ENCODE peak calls at places on chromosome 15, in four cellular contexts. One of them, this sample, is unnamed.

GRCh38 chr15:83082730-83083386 is 15.8 kb upstream of the BTBD1 start:
- DNase-seq in D341Med: no peak
- DNase-seq in stimulated activated naive B cell treated with anti-CD40 and anti-IgM and Interleukin-4, amounts not matched to agents 10 μg/mL and 1 μg/mL and 100 μg/mL, for 72 hours: no peak
- DNase-seq in endothelial cell: no peak
- DNase-seq in this sample: no peak

GRCh38 chr15:77168616-77169015 is 97.7 kb upstream of the TSPAN3 start:
- DNase-seq in stimulated activated naive B cell treated with anti-CD40 and anti-IgM and Interleukin-4, amounts not matched to agents 10 μg/mL and 1 μg/mL and 100 μg/mL, for 72 hours: no peak
- DNase-seq in endothelial cell: no peak
- DNase-seq in D341Med: no peak
- DNase-seq in this sample: no peak

GRCh38 chr15:49040151-49040550 is 6.1 kb downstream of the SECISBP2L start:
- DNase-seq in endothelial cell: no peak
- DNase-seq in stimulated activated naive B cell treated with anti-CD40 and anti-IgM and Interleukin-4, amounts not matched to agents 10 μg/mL and 1 μg/mL and 100 μg/mL, for 72 hours: no peak
- DNase-seq in D341Med: no peak
- DNase-seq in this sample: no peak

GRCh38 chr15:38190501-38190900 is 62.1 kb upstream of the SPRED1 start:
- DNase-seq in endothelial cell: no peak
- DNase-seq in stimulated activated naive B cell treated with anti-CD40 and anti-IgM and Interleukin-4, amounts not matched to agents 10 μg/mL and 1 μg/mL and 100 μg/mL, for 72 hours: no peak
- DNase-seq in D341Med: no peak
- DNase-seq in this sample: peak; percentile 61

GRCh38 chr15:72179950-72180581 is 17.5 kb downstream of the GRAMD2A start:
- DNase-seq in D341Med: peak; percentile 59
- DNase-seq in endothelial cell: peak; percentile 65
- DNase-seq in stimulated activated naive B cell treated with anti-CD40 and anti-IgM and Interleukin-4, amounts not matched to agents 10 μg/mL and 1 μg/mL and 100 μg/mL, for 72 hours: no peak
- DNase-seq in this sample: no peak

GRCh38 chr15:29740692-29741311 is 81.5 kb downstream of the TJP1 start:
- DNase-seq in D341Med: no peak
- DNase-seq in endothelial cell: no peak
- DNase-seq in stimulated activated naive B cell treated with anti-CD40 and anti-IgM and Interleukin-4, amounts not matched to agents 10 μg/mL and 1 μg/mL and 100 μg/mL, for 72 hours: no peak
- DNase-seq in this sample: peak; percentile 6

GRCh38 chr15:42491540-42492225 is 742 bp upstream of the ZNF106 start:
- DNase-seq in D341Med: no peak
- DNase-seq in endothelial cell: no peak
- DNase-seq in stimulated activated naive B cell treated with anti-CD40 and anti-IgM and Interleukin-4, amounts not matched to agents 10 μg/mL and 1 μg/mL and 100 μg/mL, for 72 hours: no peak
- DNase-seq in this sample: no peak

GRCh38 chr15:73922186-73923151 is 3.8 kb upstream of the LOXL1 start:
- DNase-seq in stimulated activated naive B cell treated with anti-CD40 and anti-IgM and Interleukin-4, amounts not matched to agents 10 μg/mL and 1 μg/mL and 100 μg/mL, for 72 hours: no peak
- DNase-seq in endothelial cell: no peak
- DNase-seq in D341Med: no peak
- DNase-seq in this sample: no peak

GRCh38 chr15:57684491-57685184 is 21.9 kb upstream of the POLR2M start:
- DNase-seq in D341Med: no peak
- DNase-seq in stimulated activated naive B cell treated with anti-CD40 and anti-IgM and Interleukin-4, amounts not matched to agents 10 μg/mL and 1 μg/mL and 100 μg/mL, for 72 hours: no peak
- DNase-seq in endothelial cell: no peak
- DNase-seq in this sample: no peak

GRCh38 chr15:87527875-87528274 is 728.7 kb downstream of the NTRK3 start:
- DNase-seq in stimulated activated naive B cell treated with anti-CD40 and anti-IgM and Interleukin-4, amounts not matched to agents 10 μg/mL and 1 μg/mL and 100 μg/mL, for 72 hours: no peak
- DNase-seq in D341Med: no peak
- DNase-seq in endothelial cell: no peak
- DNase-seq in this sample: no peak

GRCh38 chr15:62085740-62086139 is 19.0 kb downstream of the C2CD4A start:
- DNase-seq in D341Med: no peak
- DNase-seq in stimulated activated naive B cell treated with anti-CD40 and anti-IgM and Interleukin-4, amounts not matched to agents 10 μg/mL and 1 μg/mL and 100 μg/mL, for 72 hours: no peak
- DNase-seq in endothelial cell: no peak
- DNase-seq in this sample: no peak

GRCh38 chr15:55784284-55784683 is 41.3 kb upstream of the PRTG start:
- DNase-seq in D341Med: no peak
- DNase-seq in stimulated activated naive B cell treated with anti-CD40 and anti-IgM and Interleukin-4, amounts not matched to agents 10 μg/mL and 1 μg/mL and 100 μg/mL, for 72 hours: no peak
- DNase-seq in endothelial cell: no peak
- DNase-seq in this sample: no peak

GRCh38 chr15:58726867-58727266 is 22.6 kb downstream of the ADAM10 start:
- DNase-seq in endothelial cell: no peak
- DNase-seq in stimulated activated naive B cell treated with anti-CD40 and anti-IgM and Interleukin-4, amounts not matched to agents 10 μg/mL and 1 μg/mL and 100 μg/mL, for 72 hours: no peak
- DNase-seq in D341Med: no peak
- DNase-seq in this sample: no peak

GRCh38 chr15:66720206-66721010 is 18.4 kb downstream of the SMAD6 start:
- DNase-seq in endothelial cell: no peak
- DNase-seq in stimulated activated naive B cell treated with anti-CD40 and anti-IgM and Interleukin-4, amounts not matched to agents 10 μg/mL and 1 μg/mL and 100 μg/mL, for 72 hours: no peak
- DNase-seq in D341Med: no peak
- DNase-seq in this sample: no peak

GRCh38 chr15:38414351-38414750 is 39.6 kb upstream of the FAM98B start:
- DNase-seq in D341Med: peak; percentile 62
- DNase-seq in stimulated activated naive B cell treated with anti-CD40 and anti-IgM and Interleukin-4, amounts not matched to agents 10 μg/mL and 1 μg/mL and 100 μg/mL, for 72 hours: no peak
- DNase-seq in endothelial cell: peak; percentile 67
- DNase-seq in this sample: peak; percentile 5

GRCh38 chr15:60859996-60860494 is 369.1 kb downstream of the RORA start:
- DNase-seq in stimulated activated naive B cell treated with anti-CD40 and anti-IgM and Interleukin-4, amounts not matched to agents 10 μg/mL and 1 μg/mL and 100 μg/mL, for 72 hours: no peak
- DNase-seq in endothelial cell: no peak
- DNase-seq in D341Med: no peak
- DNase-seq in this sample: no peak

GRCh38 chr15:69862540-69862939 is 235.2 kb downstream of the TLE3 start:
- DNase-seq in stimulated activated naive B cell treated with anti-CD40 and anti-IgM and Interleukin-4, amounts not matched to agents 10 μg/mL and 1 μg/mL and 100 μg/mL, for 72 hours: no peak
- DNase-seq in endothelial cell: no peak
- DNase-seq in D341Med: no peak
- DNase-seq in this sample: no peak

GRCh38 chr15:38054488-38054887 is 120.0 kb downstream of the TMCO5A start:
- DNase-seq in D341Med: no peak
- DNase-seq in stimulated activated naive B cell treated with anti-CD40 and anti-IgM and Interleukin-4, amounts not matched to agents 10 μg/mL and 1 μg/mL and 100 μg/mL, for 72 hours: no peak
- DNase-seq in endothelial cell: no peak
- DNase-seq in this sample: no peak

GRCh38 chr15:70870066-70870465 is 16.1 kb upstream of the LARP6 start:
- DNase-seq in D341Med: no peak
- DNase-seq in endothelial cell: no peak
- DNase-seq in stimulated activated naive B cell treated with anti-CD40 and anti-IgM and Interleukin-4, amounts not matched to agents 10 μg/mL and 1 μg/mL and 100 μg/mL, for 72 hours: no peak
- DNase-seq in this sample: no peak

GRCh38 chr15:98620020-98620419 is 28.3 kb upstream of the IGF1R start:
- DNase-seq in stimulated activated naive B cell treated with anti-CD40 and anti-IgM and Interleukin-4, amounts not matched to agents 10 μg/mL and 1 μg/mL and 100 μg/mL, for 72 hours: no peak
- DNase-seq in endothelial cell: no peak
- DNase-seq in D341Med: no peak
- DNase-seq in this sample: no peak

GRCh38 chr15:40789999-40790398 is 16.9 kb upstream of the ZFYVE19 start:
- DNase-seq in stimulated activated naive B cell treated with anti-CD40 and anti-IgM and Interleukin-4, amounts not matched to agents 10 μg/mL and 1 μg/mL and 100 μg/mL, for 72 hours: no peak
- DNase-seq in D341Med: no peak
- DNase-seq in endothelial cell: no peak
- DNase-seq in this sample: no peak

GRCh38 chr15:83927704-83928391 is 273.9 kb downstream of the ADAMTSL3 start:
- DNase-seq in stimulated activated naive B cell treated with anti-CD40 and anti-IgM and Interleukin-4, amounts not matched to agents 10 μg/mL and 1 μg/mL and 100 μg/mL, for 72 hours: no peak
- DNase-seq in D341Med: no peak
- DNase-seq in endothelial cell: no peak
- DNase-seq in this sample: no peak

GRCh38 chr15:49769225-49769624 is 148.4 kb downstream of the DTWD1 start:
- DNase-seq in endothelial cell: no peak
- DNase-seq in D341Med: no peak
- DNase-seq in stimulated activated naive B cell treated with anti-CD40 and anti-IgM and Interleukin-4, amounts not matched to agents 10 μg/mL and 1 μg/mL and 100 μg/mL, for 72 hours: no peak
- DNase-seq in this sample: no peak

GRCh38 chr15:82014989-82015388 is 30.8 kb downstream of the MEX3B start:
- DNase-seq in D341Med: no peak
- DNase-seq in stimulated activated naive B cell treated with anti-CD40 and anti-IgM and Interleukin-4, amounts not matched to agents 10 μg/mL and 1 μg/mL and 100 μg/mL, for 72 hours: no peak
- DNase-seq in endothelial cell: no peak
- DNase-seq in this sample: no peak

GRCh38 chr15:46080018-46080417 is 445.2 kb downstream of the SQOR start:
- DNase-seq in D341Med: no peak
- DNase-seq in endothelial cell: no peak
- DNase-seq in stimulated activated naive B cell treated with anti-CD40 and anti-IgM and Interleukin-4, amounts not matched to agents 10 μg/mL and 1 μg/mL and 100 μg/mL, for 72 hours: no peak
- DNase-seq in this sample: peak; percentile 90

GRCh38 chr15:89003865-89004725 is 84.2 kb upstream of the ABHD2 start:
- DNase-seq in endothelial cell: peak; percentile 42
- DNase-seq in D341Med: peak; percentile 79
- DNase-seq in stimulated activated naive B cell treated with anti-CD40 and anti-IgM and Interleukin-4, amounts not matched to agents 10 μg/mL and 1 μg/mL and 100 μg/mL, for 72 hours: no peak
- DNase-seq in this sample: no peak

GRCh38 chr15:35850284-35850683 is 304.3 kb upstream of the DPH6 start:
- DNase-seq in stimulated activated naive B cell treated with anti-CD40 and anti-IgM and Interleukin-4, amounts not matched to agents 10 μg/mL and 1 μg/mL and 100 μg/mL, for 72 hours: no peak
- DNase-seq in endothelial cell: no peak
- DNase-seq in D341Med: no peak
- DNase-seq in this sample: no peak

GRCh38 chr15:59185725-59186124 is 20.9 kb upstream of the LDHAL6B start:
- DNase-seq in endothelial cell: no peak
- DNase-seq in stimulated activated naive B cell treated with anti-CD40 and anti-IgM and Interleukin-4, amounts not matched to agents 10 μg/mL and 1 μg/mL and 100 μg/mL, for 72 hours: no peak
- DNase-seq in D341Med: no peak
- DNase-seq in this sample: no peak

GRCh38 chr15:70025413-70026296 is 72.1 kb downstream of the TLE3 start:
- DNase-seq in D341Med: no peak
- DNase-seq in endothelial cell: no peak
- DNase-seq in stimulated activated naive B cell treated with anti-CD40 and anti-IgM and Interleukin-4, amounts not matched to agents 10 μg/mL and 1 μg/mL and 100 μg/mL, for 72 hours: no peak
- DNase-seq in this sample: no peak

GRCh38 chr15:64045106-64045435 is 1.2 kb downstream of the DAPK2 start:
- DNase-seq in endothelial cell: no peak
- DNase-seq in D341Med: no peak
- DNase-seq in stimulated activated naive B cell treated with anti-CD40 and anti-IgM and Interleukin-4, amounts not matched to agents 10 μg/mL and 1 μg/mL and 100 μg/mL, for 72 hours: no peak
- DNase-seq in this sample: no peak

GRCh38 chr15:31387483-31388118 is 61.0 kb downstream of the KLF13 start:
- DNase-seq in stimulated activated naive B cell treated with anti-CD40 and anti-IgM and Interleukin-4, amounts not matched to agents 10 μg/mL and 1 μg/mL and 100 μg/mL, for 72 hours: no peak
- DNase-seq in endothelial cell: no peak
- DNase-seq in D341Med: peak; percentile 64
- DNase-seq in this sample: peak; percentile 76

GRCh38 chr15:62899090-62899493 is 143.5 kb upstream of the TPM1 start:
- DNase-seq in stimulated activated naive B cell treated with anti-CD40 and anti-IgM and Interleukin-4, amounts not matched to agents 10 μg/mL and 1 μg/mL and 100 μg/mL, for 72 hours: no peak
- DNase-seq in D341Med: no peak
- DNase-seq in endothelial cell: no peak
- DNase-seq in this sample: no peak

GRCh38 chr15:91469627-91470567 is 369.8 kb downstream of the SV2B start:
- DNase-seq in D341Med: no peak
- DNase-seq in stimulated activated naive B cell treated with anti-CD40 and anti-IgM and Interleukin-4, amounts not matched to agents 10 μg/mL and 1 μg/mL and 100 μg/mL, for 72 hours: no peak
- DNase-seq in endothelial cell: no peak
- DNase-seq in this sample: no peak